ENCODE peak calls at places on chromosome 6, in seven cellular contexts. K is DND-41; E is uterus; A is left lung; Z is psoas muscle; P is CD4-positive, CD25-positive, alpha-beta regulatory T cell; C is cardiac fibroblast. O is an unnamed sample.

GRCh38 chr6:11754625-11755289 is 23.8 kb downstream of the ADTRP start:
- DNase-seq in E (no peak), P (no peak), A (no peak), Z (no peak), K (no peak), C (no peak), O (no peak)

GRCh38 chr6:14211596-14211961 is 94.0 kb downstream of the CD83 start:
- DNase-seq in C (peak; percentile 53), Z (peak; percentile 65), A (peak; percentile 83), K (no peak), E (peak; percentile 37), P (peak; percentile 2), O (no peak)

GRCh38 chr6:3693879-3694278 is 57.6 kb downstream of the PXDC1 start:
- DNase-seq in E (no peak), Z (no peak), P (no peak), A (no peak), K (no peak), C (no peak), O (no peak)

GRCh38 chr6:90677440-90677839 is 90.6 kb upstream of the MAP3K7 start:
- DNase-seq in P (no peak), Z (no peak), A (no peak), E (no peak), C (no peak), K (no peak), O (no peak)

GRCh38 chr6:100372326-100372725 is 92.4 kb downstream of the SIM1 start:
- DNase-seq in A (no peak), K (no peak), E (no peak), P (no peak), C (no peak), Z (no peak), O (no peak)

GRCh38 chr6:422423-423061 is 31.0 kb downstream of the IRF4 start:
- DNase-seq in Z (no peak), K (no peak), C (peak; percentile 51), A (no peak), P (no peak), E (peak; percentile 33), O (no peak)

GRCh38 chr6:44011350-44011925 is 115.8 kb downstream of the MRPL14 start:
- DNase-seq in P (no peak), A (no peak), Z (no peak), C (no peak), E (no peak), K (no peak), O (no peak)

GRCh38 chr6:142834853-142835252 is 110.1 kb downstream of the HIVEP2 start:
- DNase-seq in Z (no peak), E (no peak), P (no peak), C (no peak), K (no peak), A (no peak), O (no peak)

GRCh38 chr6:159149641-159150040 is 19.6 kb upstream of the FNDC1 start:
- DNase-seq in E (no peak), P (no peak), Z (no peak), A (no peak), K (no peak), C (no peak), O (no peak)

GRCh38 chr6:157627195-157627966 is 195.7 kb upstream of the SNX9 start:
- DNase-seq in C (no peak), Z (no peak), A (no peak), P (no peak), E (no peak), K (no peak), O (no peak)

GRCh38 chr6:40349566-40350192 is 237.5 kb downstream of the LRFN2 start:
- DNase-seq in K (peak; percentile 3), E (no peak), Z (no peak), A (no peak), P (no peak), C (no peak), O (no peak)

GRCh38 chr6:57822896-57823358 is 505.5 kb downstream of the PRIM2 start:
- DNase-seq in P (no peak), E (no peak), Z (no peak), A (no peak), K (no peak), C (peak; percentile 1), O (no peak)

GRCh38 chr6:54655162-54655561 is 191.4 kb upstream of the FAM83B start:
- DNase-seq in C (no peak), K (no peak), Z (no peak), E (no peak), A (no peak), P (no peak), O (no peak)

GRCh38 chr6:139955366-139956155 is 581.1 kb upstream of the CITED2 start:
- DNase-seq in E (no peak), P (no peak), A (no peak), Z (no peak), C (no peak), K (no peak), O (no peak)

GRCh38 chr6:10138917-10139316 is 276.0 kb downstream of the TFAP2A start:
- DNase-seq in P (no peak), K (no peak), Z (no peak), C (no peak), A (no peak), E (no peak), O (no peak)

GRCh38 chr6:157912326-157912725 is 69.3 kb upstream of the SYNJ2 start:
- DNase-seq in A (no peak), P (no peak), Z (no peak), C (peak; percentile 90), E (peak; percentile 29), K (no peak), O (no peak)

GRCh38 chr6:160297310-160297709 is 38.7 kb upstream of the SLC22A2 start:
- DNase-seq in A (no peak), Z (no peak), E (no peak), K (no peak), C (no peak), P (no peak), O (no peak)

GRCh38 chr6:133899556-133899955 is 10.6 kb downstream of the TCF21 start:
- DNase-seq in P (no peak), A (no peak), E (no peak), C (peak; percentile 72), Z (no peak), K (no peak), O (no peak)

GRCh38 chr6:159943101-159943632 is 25.7 kb upstream of the IGF2R start:
- DNase-seq in K (no peak), E (no peak), A (no peak), C (peak; percentile 84), Z (peak; percentile 73), P (no peak), O (no peak)

GRCh38 chr6:168216741-168217140 is 102.8 kb downstream of the DACT2 start:
- DNase-seq in Z (no peak), E (no peak), A (no peak), C (no peak), K (no peak), P (no peak), O (no peak)

GRCh38 chr6:79544939-79545450 is 7.8 kb upstream of the LCA5 start:
- DNase-seq in K (no peak), Z (peak; percentile 82), A (peak; percentile 49), C (peak; percentile 99), P (no peak), E (peak; percentile 78), O (peak; percentile 96)

GRCh38 chr6:117600008-117600743 is 2.1 kb downstream of the GOPC start:
- DNase-seq in K (peak; percentile 39), Z (no peak), C (no peak), A (no peak), P (no peak), E (no peak), O (peak; percentile 27)

GRCh38 chr6:170267688-170268087 is 23.2 kb downstream of the DLL1 start:
- DNase-seq in E (no peak), P (no peak), C (no peak), Z (no peak), A (peak; percentile 20), K (no peak), O (no peak)
- H3K4me3 ChIP-seq in E (no peak overlapping the region), P (no peak overlapping the region), C (no peak overlapping the region), Z (no peak overlapping the region), A (no peak overlapping the region), K (no peak overlapping the region), O (no peak overlapping the region)

GRCh38 chr6:104955927-104956662 is 812 bp upstream of the LIN28B start:
- DNase-seq in A (no peak), Z (no peak), E (no peak), P (no peak), C (no peak), K (peak; percentile 81), O (no peak)
- H3K4me3 ChIP-seq in A (no peak overlapping the region), Z (no peak overlapping the region), E (no peak overlapping the region), P (no peak overlapping the region), C (no peak overlapping the region), K (peak overlapping the region; percentile 12), O (no peak overlapping the region)

DNA sequence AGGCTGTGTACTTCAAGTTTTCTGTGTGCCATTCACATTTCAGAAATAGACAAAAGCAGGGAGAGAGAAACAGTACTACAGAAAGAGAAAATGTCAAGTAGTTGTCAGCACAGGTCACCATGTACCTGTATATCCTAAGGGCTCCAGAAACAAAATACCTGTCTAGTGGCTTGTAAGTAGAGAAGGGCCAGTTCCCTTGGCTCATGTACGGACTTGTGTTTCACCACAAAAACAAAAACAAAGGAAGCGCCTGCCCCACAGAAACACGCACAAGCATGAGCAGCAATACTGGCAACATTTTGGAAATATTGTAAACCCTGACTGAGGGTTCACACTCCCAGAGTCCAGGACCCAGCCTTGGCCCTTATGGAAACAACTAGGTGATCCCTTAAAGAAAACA is 44.3 kb downstream of the CNKSR3 start:
- DNase-seq in C (no peak), Z (no peak), K (no peak), A (no peak), P (no peak), E (no peak), O (no peak)
- H3K4me3 ChIP-seq in C (no peak overlapping the region), Z (no peak overlapping the region), K (no peak overlapping the region), A (no peak overlapping the region), P (no peak overlapping the region), E (no peak overlapping the region), O (no peak overlapping the region)

GRCh38 chr6:85449818-85450577 is at the start of gene NT5E:
- DNase-seq in K (no peak), C (peak; percentile 82), A (peak; percentile 91), Z (peak; percentile 87), P (no peak), E (peak; percentile 74), O (peak; percentile 86)
- H3K4me3 ChIP-seq in K (no peak within 1 kb of the TSS), C (peak within 1 kb of the TSS; percentile 87), A (peak within 1 kb of the TSS; percentile 51), Z (peak within 1 kb of the TSS; percentile 69), P (peak within 1 kb of the TSS; percentile 53), E (peak within 1 kb of the TSS; percentile 68), O (peak within 1 kb of the TSS; percentile 90)

GRCh38 chr6:32057966-32058365 is 19.8 kb downstream of the CYP21A2 start:
- DNase-seq in Z (peak; percentile 54), C (no peak), P (no peak), E (no peak), K (no peak), A (peak; percentile 78), O (no peak)

GRCh38 chr6:32056254-32056653 is 18.0 kb downstream of the CYP21A2 start:
- DNase-seq in P (no peak), C (no peak), K (no peak), A (no peak), E (no peak), Z (peak; percentile 45), O (no peak)

GRCh38 chr6:32060966-32061655 is 22.9 kb downstream of the CYP21A2 start:
- DNase-seq in C (no peak), K (no peak), E (no peak), Z (no peak), P (no peak), A (peak; percentile 75), O (no peak)

DNA sequence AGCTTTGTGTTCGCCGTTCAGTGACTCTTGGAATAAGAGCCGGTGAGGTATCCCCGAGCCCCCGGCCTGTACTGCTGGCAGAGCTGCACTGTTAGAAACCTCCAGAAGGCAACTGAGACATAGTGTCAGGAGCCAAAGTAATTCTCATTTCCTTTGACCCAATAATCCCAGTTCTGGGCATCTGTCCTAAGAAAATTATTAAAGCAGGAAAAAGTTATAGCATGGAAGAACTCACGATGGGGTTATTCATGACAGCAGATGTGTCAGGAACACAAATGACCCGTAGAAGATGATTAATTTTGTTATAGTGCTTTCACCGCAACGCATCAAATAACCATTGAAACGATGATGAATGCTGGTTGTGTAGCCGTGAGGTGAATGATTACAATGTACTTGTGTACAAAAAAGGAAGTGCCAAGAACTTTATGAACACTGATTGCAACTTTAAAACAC is 20.3 kb downstream of the CYP21A2 start:
- DNase-seq in K (no peak), Z (peak; percentile 50), P (no peak), E (no peak), A (peak; percentile 40), C (no peak), O (no peak)
- H3K4me3 ChIP-seq in K (no peak overlapping the region), Z (no peak overlapping the region), P (no peak overlapping the region), E (no peak overlapping the region), A (no peak overlapping the region), C (no peak overlapping the region), O (no peak overlapping the region)

O was measured in MM.1S.